ENCODE peak calls at places on chromosome 5, in six cellular contexts. E is right atrium auricular region, I is body of pancreas, C is upper lobe of right lung, F is A549, P is endodermal cell. W is an unnamed sample. For H3K9me3, the result is how much of the 10 kb centered on the place peaks cover.

GRCh38 chr5:76393035-76393680 is 9.9 kb upstream of the IQGAP2 start:
- DNase-seq in F (no peak), P (no peak), C (no peak), I (no peak), E (no peak), W (no peak)

GRCh38 chr5:95526871-95527270 is 27.9 kb downstream of the SKIC3 start:
- DNase-seq in C (no peak), E (no peak), I (no peak), P (no peak), F (no peak), W (no peak)

GRCh38 chr5:174834081-174834480 is 109.7 kb downstream of the MSX2 start:
- DNase-seq in F (no peak), I (no peak), C (no peak), P (peak), E (no peak), W (no peak)

GRCh38 chr5:125961150-125961549 is 462.1 kb upstream of the GRAMD2B start:
- DNase-seq in P (no peak), I (no peak), E (no peak), C (no peak), F (no peak), W (no peak)

GRCh38 chr5:140251527-140251973 is 51.4 kb downstream of the PFDN1 start:
- DNase-seq in C (no peak), I (no peak), P (no peak), E (no peak), F (peak), W (peak)

GRCh38 chr5:172504736-172505402 is 50.5 kb upstream of the SH3PXD2B start:
- DNase-seq in P (peak), I (no peak), F (no peak), E (peak), C (peak), W (no peak)

GRCh38 chr5:103385722-103386121 is 127.2 kb downstream of the MACIR start:
- DNase-seq in I (no peak), C (no peak), F (no peak), E (no peak), P (peak), W (no peak)

GRCh38 chr5:159837860-159838259 is 78.4 kb upstream of the ADRA1B start:
- DNase-seq in C (no peak), P (no peak), E (no peak), I (no peak), F (no peak), W (no peak)

GRCh38 chr5:38420246-38420645 is 136.2 kb downstream of the LIFR start:
- DNase-seq in E (no peak), C (no peak), I (no peak), P (no peak), F (no peak), W (no peak)

GRCh38 chr5:109853362-109853761 is 163.6 kb downstream of the MAN2A1 start:
- DNase-seq in P (no peak), E (no peak), C (no peak), F (no peak), I (no peak), W (no peak)

GRCh38 chr5:127564002-127564769 is 46.7 kb downstream of the PRRC1 start:
- DNase-seq in F (peak), P (peak), E (no peak), C (no peak), I (peak), W (peak)

GRCh38 chr5:142587354-142587965 is 98.4 kb downstream of the FGF1 start:
- DNase-seq in C (no peak), P (peak), I (no peak), E (no peak), F (peak), W (no peak)

GRCh38 chr5:9156282-9156681 is 389.6 kb downstream of the SEMA5A start:
- DNase-seq in C (no peak), E (no peak), P (peak), I (no peak), F (peak), W (no peak)

GRCh38 chr5:107817951-107818350 is 147.2 kb upstream of the EFNA5 start:
- DNase-seq in F (no peak), C (no peak), E (no peak), P (no peak), I (no peak), W (no peak)

GRCh38 chr5:107665036-107665435 is 5.7 kb downstream of the EFNA5 start:
- DNase-seq in I (no peak), C (no peak), P (no peak), F (no peak), E (no peak), W (no peak)

GRCh38 chr5:483434-484184 is 40.6 kb downstream of the EXOC3 start:
- DNase-seq in F (no peak), C (no peak), E (no peak), P (no peak), I (no peak), W (no peak)

GRCh38 chr5:14928661-14929060 is 57.1 kb upstream of the ANKH start:
- DNase-seq in C (no peak), P (no peak), I (no peak), E (no peak), F (no peak), W (no peak)

GRCh38 chr5:851076-851475 is 290 bp upstream of the ZDHHC11 start:
- DNase-seq in E (no peak), I (no peak), F (no peak), C (peak), P (no peak), W (no peak)

GRCh38 chr5:167061695-167062094 is 1229.8 kb upstream of the WWC1 start:
- DNase-seq in P (no peak), E (no peak), F (no peak), C (no peak), I (no peak), W (no peak)

GRCh38 chr5:112551437-112552018 is 132.5 kb upstream of the EPB41L4A start:
- DNase-seq in I (peak), C (no peak), F (peak), P (peak), E (no peak), W (no peak)

GRCh38 chr5:90874066-90874465 is 315.5 kb downstream of the ADGRV1 start:
- DNase-seq in P (no peak), E (no peak), I (no peak), C (no peak), F (no peak), W (no peak)

GRCh38 chr5:93675458-93676450 is 65.6 kb downstream of the POU5F2 start:
- DNase-seq in P (no peak), F (no peak), I (no peak), E (no peak), C (no peak), W (no peak)

GRCh38 chr5:68333649-68334549 is 118.3 kb downstream of the PIK3R1 start:
- DNase-seq in C (no peak), F (peak), E (no peak), I (no peak), P (no peak), W (no peak)

GRCh38 chr5:32771037-32771436 is 59.9 kb downstream of the NPR3 start:
- DNase-seq in P (no peak), F (no peak), I (no peak), E (no peak), C (no peak), W (no peak)

GRCh38 chr5:171453988-171454387 is 34.5 kb downstream of the FGF18 start:
- DNase-seq in I (no peak), E (no peak), P (no peak), C (no peak), F (no peak), W (no peak)

GRCh38 chr5:168312606-168313297 is 21.3 kb downstream of the WWC1 start:
- DNase-seq in C (no peak), F (no peak), E (no peak), P (no peak), I (no peak), W (no peak)

GRCh38 chr5:139023276-139023675 is 148.1 kb upstream of the LRRTM2 start:
- DNase-seq in F (no peak), P (peak), E (no peak), C (no peak), I (no peak), W (no peak)

GRCh38 chr5:139021346-139021745 is 146.2 kb upstream of the LRRTM2 start:
- DNase-seq in P (no peak), I (no peak), E (no peak), F (no peak), C (no peak), W (no peak)

GRCh38 chr5:139022528-139022927 is 147.4 kb upstream of the LRRTM2 start:
- DNase-seq in P (peak), E (no peak), F (no peak), I (no peak), C (no peak), W (no peak)

GRCh38 chr5:139027150-139027549 is 152.0 kb upstream of the LRRTM2 start:
- DNase-seq in F (no peak), I (no peak), E (no peak), C (no peak), P (no peak), W (no peak)
- H3K27ac ChIP-seq in F (no peak), I (no peak), E (no peak), C (no peak), P (no peak), W (no peak)

GRCh38 chr5:115214541-115214940 is 44.8 kb upstream of the TRIM36 start:
- DNase-seq in E (no peak), C (no peak), F (no peak), P (no peak), I (no peak), W (no peak)

DNA sequence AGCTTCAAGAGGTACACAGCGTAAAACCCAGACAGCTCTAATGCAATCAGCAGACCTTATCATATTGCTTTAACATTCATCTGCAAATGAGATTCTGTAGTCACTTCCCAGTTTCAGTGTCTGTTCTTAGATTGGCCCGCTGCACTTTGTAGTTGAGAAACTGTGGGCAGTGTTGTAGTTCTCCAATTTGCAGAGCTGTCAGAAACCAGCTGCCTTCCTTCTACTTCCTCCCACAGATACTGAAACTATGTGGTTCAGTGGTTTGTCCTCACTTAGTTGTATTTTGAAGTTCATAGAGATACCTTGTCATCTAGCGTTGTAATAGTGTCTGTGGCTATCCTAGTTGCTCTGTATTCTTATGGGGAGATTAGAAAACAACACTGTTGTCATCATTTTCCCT is 39.6 kb upstream of the TRIM36 start:
- DNase-seq in F (no peak), I (peak), P (no peak), E (no peak), C (no peak), W (no peak)
- TF ChIP-seq CTCF in F (no peak), I (no peak), P (no peak), E (no peak), C (no peak), W (no peak)

DNA sequence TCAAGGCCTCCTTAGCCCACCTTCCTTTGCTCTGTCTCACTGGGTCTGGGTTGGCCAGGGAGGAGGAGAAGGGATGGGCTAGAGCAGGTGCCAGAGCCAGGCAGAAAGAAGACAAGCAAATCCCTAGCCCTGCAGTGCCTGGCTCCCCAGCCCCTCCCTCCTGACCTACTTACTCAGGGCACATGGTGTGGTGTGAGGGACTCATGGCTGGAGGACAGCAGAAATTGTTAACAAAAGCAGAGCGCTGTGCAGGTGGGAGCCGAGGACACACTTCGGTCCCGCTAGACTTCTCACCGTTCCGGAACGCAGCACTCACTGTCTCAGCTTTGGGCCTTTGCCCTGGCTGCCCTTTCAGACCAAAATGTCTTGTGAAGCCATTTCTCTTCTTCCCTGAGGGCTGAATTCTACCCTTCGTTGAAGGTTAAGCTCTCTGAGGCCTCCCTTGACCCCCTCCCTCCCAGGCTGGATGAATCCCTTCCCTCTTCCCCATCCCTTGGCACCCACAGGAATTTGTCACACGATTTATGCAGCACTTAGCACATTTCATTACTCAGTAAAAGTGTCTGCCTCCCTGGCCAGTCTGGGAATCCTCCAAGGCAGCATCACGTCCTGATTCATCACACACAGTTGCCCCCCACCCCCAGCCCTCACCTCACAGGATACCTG is 263.9 kb upstream of the TRPC7 start:
- DNase-seq in I (no peak), C (no peak), E (no peak), F (no peak), P (peak), W (no peak)
- H3K9me3 ChIP-seq in I (under half), C (under half), E (under half), F (under half), P (under half), W (under half)

GRCh38 chr5:129963359-129963758 is 59.1 kb downstream of the CHSY3 start:
- DNase-seq in C (no peak), I (no peak), E (no peak), P (no peak), F (no peak), W (no peak)
- H3K27ac ChIP-seq in C (no peak), I (no peak), E (peak), P (no peak), F (no peak), W (no peak)

DNA sequence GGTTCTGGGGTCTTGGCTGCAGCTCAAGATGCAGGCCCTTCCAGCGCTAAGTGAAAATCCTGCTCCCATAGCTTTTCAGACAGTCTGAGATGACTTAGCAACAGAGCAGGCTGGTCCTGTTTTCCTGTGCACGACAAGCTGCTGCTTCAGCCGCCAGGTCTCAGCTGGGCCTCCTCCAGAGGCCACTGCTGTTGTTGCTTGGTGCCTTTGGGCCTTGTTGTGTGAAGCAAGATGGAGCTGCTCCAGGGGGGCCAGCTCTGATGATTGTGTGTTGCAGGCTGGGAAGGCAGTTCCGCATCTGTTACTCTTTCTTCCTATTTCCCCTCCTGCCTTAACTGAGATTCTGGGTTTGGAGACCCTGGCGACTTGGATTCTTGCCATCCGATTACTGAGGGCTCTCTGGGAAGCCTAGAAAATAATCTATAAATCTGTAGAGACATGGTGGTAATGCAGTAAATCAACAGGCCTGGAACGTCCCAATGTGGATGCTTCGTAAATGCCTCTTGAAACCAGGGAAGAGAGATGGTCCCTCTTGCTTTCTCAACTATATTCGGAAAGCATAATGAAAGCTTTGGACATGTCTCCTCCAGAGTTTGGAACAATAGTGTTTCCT is 3.2 kb downstream of the MAP1B start:
- DNase-seq in C (no peak), I (no peak), E (no peak), P (no peak), F (no peak), W (no peak)
- TF ChIP-seq CTCF in C (no peak), I (no peak), E (no peak), P (no peak), F (no peak), W (no peak)

GRCh38 chr5:180848878-180849277 is 12.2 kb downstream of the ZFP62 start:
- DNase-seq in F (peak), I (no peak), P (no peak), C (no peak), E (no peak), W (no peak)
- H3K9me3 ChIP-seq in F (half or more), I (under half), P (half or more), C (under half), E (under half), W (under half)

DNA sequence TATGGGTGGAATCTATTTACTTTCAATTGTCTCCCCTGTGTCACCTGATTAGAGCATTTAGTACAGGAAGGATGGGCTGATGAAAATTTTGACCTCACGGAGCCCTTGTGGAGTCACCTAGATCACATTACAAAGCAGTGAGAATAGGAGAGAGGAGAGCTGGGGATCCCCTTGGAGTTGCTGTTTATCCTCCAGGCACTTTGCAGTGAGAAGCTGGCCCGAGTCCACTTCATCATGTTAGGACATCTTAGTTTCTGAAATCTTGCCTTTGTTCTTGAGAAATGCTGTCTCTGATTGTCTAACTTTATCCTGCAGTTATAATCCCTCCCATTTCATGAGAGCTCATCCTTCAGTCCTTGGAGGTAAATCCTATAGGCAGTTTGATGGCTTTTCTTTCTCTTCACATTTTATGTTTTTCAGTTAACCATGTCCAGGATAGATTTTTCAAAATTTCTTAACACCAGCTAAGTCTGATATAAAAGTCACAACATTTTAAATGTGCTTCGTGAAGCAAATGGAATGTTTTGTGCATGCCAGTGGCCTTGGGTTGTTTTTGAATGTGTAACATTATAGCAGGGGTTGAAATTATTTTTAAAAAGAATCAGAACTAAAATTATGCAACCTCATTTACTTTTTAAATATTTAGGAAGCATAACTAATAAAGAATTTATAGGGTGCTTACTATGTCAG is 200.9 kb downstream of the ARHGEF28 start:
- DNase-seq in F (peak), C (no peak), E (no peak), I (no peak), P (no peak), W (no peak)
- H3K27ac ChIP-seq in F (peak), C (peak), E (no peak), I (peak), P (no peak), W (no peak)

GRCh38 chr5:134070979-134071849 is 43.3 kb upstream of the TCF7 start:
- DNase-seq in I (peak), E (no peak), F (peak), P (peak), C (no peak), W (peak)
- TF ChIP-seq CTCF in I (no peak), E (no peak), F (peak), P (peak), C (no peak), W (peak)

DNA sequence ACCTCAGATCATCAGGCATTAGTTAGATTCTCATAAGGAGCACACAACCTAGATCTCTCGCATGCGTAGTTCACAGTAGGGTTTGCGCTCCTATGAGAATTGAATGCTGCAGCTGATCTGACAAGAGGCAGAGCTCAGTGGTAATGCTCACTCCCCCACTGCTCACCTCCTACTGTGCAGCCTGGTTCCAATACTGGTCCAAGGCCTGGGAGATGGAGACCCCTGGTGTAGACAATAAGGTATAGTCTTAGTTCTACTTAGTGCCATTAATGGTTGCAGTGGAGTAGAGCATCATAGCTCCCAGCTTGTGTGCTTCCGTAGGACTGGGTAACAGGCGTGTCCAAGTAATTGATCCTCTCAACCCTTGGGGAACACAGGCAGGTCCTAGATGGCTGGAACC is 70.4 kb upstream of the ANKRD55 start:
- DNase-seq in C (no peak), I (no peak), F (no peak), E (no peak), P (no peak), W (no peak)
- H3K9me3 ChIP-seq in C (under half), I (under half), F (under half), E (under half), P (under half), W (under half)

GRCh38 chr5:81604193-81604592 is 146.7 kb downstream of the SSBP2 start:
- DNase-seq in P (no peak), F (no peak), I (no peak), C (no peak), E (no peak), W (no peak)
- H3K27ac ChIP-seq in P (no peak), F (no peak), I (no peak), C (no peak), E (no peak), W (no peak)

W was measured in CD4-positive, alpha-beta T cell.